ENCODE peak calls at places on chromosomes 3 and 15, in seven cellular contexts. S is neural progenitor cell, M is cardiac muscle cell, Y is GM23338, X is endodermal cell, D is neuronal stem cell, L is heart right ventricle. N is an unnamed sample.

GRCh38 chr3:8964436-8965370 is 1.4 kb upstream of the RAD18 start:
- DNase-seq in S (no peak), M (no peak), Y (peak; percentile 65), X (peak; percentile 79), D (no peak), L (no peak), N (peak; percentile 26)

GRCh38 chr3:60142009-60142408 is 1092.2 kb upstream of the CFAP20DC start:
- DNase-seq in S (no peak), M (no peak), Y (peak; percentile 16), X (no peak), D (no peak), L (no peak), N (peak; percentile 24)

GRCh38 chr15:73284073-73284472 is 84.7 kb downstream of the HCN4 start:
- DNase-seq in S (no peak), M (no peak), Y (no peak), X (no peak), D (no peak), L (no peak), N (no peak)

GRCh38 chr3:160755776-160756304 is at the start of gene PPM1L:
- DNase-seq in S (peak; percentile 89), M (peak; percentile 79), Y (peak; percentile 52), X (peak; percentile 86), D (peak; percentile 70), L (peak; percentile 42), N (no peak)

GRCh38 chr3:156390846-156391245 is 164.1 kb downstream of the SSR3 start:
- DNase-seq in S (no peak), M (no peak), Y (no peak), X (no peak), D (no peak), L (no peak), N (no peak)

GRCh38 chr15:35929740-35930444 is 383.9 kb upstream of the DPH6 start:
- DNase-seq in S (no peak), M (no peak), Y (no peak), X (no peak), D (no peak), L (no peak), N (no peak)

GRCh38 chr3:56282341-56282740 is 185.9 kb downstream of the ERC2 start:
- DNase-seq in S (no peak), M (no peak), Y (no peak), X (no peak), D (no peak), L (no peak), N (no peak)

GRCh38 chr3:44557074-44557473 is 2.1 kb downstream of the ZKSCAN7 start:
- DNase-seq in S (no peak), M (no peak), Y (no peak), X (no peak), D (no peak), L (no peak), N (no peak)

GRCh38 chr3:74021451-74021850 is 396.7 kb upstream of the PDZRN3 start:
- DNase-seq in S (no peak), M (no peak), Y (no peak), X (no peak), D (no peak), L (no peak), N (no peak)

GRCh38 chr3:60497922-60498321 is 753.3 kb downstream of the FHIT start:
- DNase-seq in S (no peak), M (peak; percentile 2), Y (no peak), X (no peak), D (no peak), L (no peak), N (no peak)

GRCh38 chr3:155712008-155712407 is 32.9 kb downstream of the PLCH1 start:
- DNase-seq in S (no peak), M (no peak), Y (no peak), X (no peak), D (no peak), L (no peak), N (no peak)

GRCh38 chr3:135009014-135009413 is 214.0 kb downstream of the EPHB1 start:
- DNase-seq in S (no peak), M (no peak), Y (no peak), X (no peak), D (no peak), L (no peak), N (peak; percentile 78)

GRCh38 chr15:90268415-90268814 is 2.9 kb downstream of the NGRN start:
- DNase-seq in S (peak; percentile 64), M (no peak), Y (peak; percentile 34), X (no peak), D (no peak), L (no peak), N (no peak)

GRCh38 chr15:62119224-62119925 is 45.7 kb downstream of the C2CD4B start:
- DNase-seq in S (no peak), M (no peak), Y (no peak), X (no peak), D (no peak), L (peak; percentile 29), N (no peak)

DNA sequence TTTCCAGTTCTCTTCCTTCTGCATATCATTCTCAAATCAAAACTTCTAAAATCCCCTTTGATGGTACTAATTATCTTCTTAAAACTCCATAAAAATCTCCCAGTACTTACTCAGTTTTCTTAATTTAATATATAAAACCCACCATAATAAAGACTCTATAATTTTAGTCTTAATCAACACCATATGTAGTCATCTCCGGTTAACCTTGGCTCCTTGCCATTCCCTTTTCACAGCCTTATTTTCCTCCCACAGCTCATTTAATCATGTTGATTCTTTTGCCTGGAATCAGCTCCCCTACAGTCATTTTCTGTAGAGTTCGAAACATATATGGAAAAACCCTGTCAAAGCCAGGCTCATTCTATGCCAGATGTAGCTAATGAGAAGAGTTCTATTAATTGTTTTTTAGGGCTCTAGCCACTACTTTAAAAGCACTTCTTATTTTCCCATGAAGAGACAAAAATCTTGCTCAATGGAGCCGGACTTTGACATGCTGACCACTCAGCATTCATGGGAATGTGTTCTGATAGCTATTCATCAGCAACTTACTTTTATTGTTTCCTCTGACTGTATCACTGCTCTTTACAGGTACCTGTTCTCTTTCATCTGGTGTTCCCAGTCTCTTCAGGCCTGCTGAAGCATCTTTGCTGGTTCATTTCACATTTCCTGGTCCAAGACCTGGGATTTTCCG is 573.3 kb downstream of the NAALADL2 start:
- DNase-seq in S (no peak), M (no peak), Y (no peak), X (no peak), D (no peak), L (peak; percentile 4), N (no peak)
- H3K27ac ChIP-seq in S (no peak overlapping the region), M (no peak overlapping the region), Y (no peak overlapping the region), X (no peak overlapping the region), D (no peak overlapping the region), L (no peak overlapping the region), N (no peak overlapping the region)

GRCh38 chr3:52039426-52039825 is 16.9 kb downstream of the DUSP7 start:
- DNase-seq in S (no peak), M (no peak), Y (no peak), X (no peak), D (no peak), L (no peak), N (no peak)
- H3K27ac ChIP-seq in S (no peak overlapping the region), M (no peak overlapping the region), Y (no peak overlapping the region), X (peak overlapping the region; percentile 84), D (no peak overlapping the region), L (peak overlapping the region; percentile 51), N (peak overlapping the region; percentile 13)

DNA sequence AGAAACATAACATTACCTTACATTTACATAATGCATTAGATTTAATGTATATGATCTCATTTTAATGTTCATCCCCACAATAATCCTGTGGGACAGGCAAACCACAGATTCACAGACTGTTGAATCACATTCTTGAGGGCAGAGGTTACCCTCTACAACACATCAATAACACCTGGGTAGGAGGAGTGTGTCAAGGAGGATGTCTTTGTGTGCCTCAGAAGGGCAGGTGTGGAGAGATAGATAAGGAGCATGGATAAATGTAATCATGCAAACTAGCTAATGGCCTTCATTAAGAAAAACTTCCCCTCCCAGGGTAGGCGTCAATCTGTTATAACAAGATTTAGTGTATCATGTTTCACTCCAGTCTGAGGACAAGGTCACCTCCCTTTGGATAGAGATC is 12.9 kb upstream of the MB21D2 start:
- DNase-seq in S (no peak), M (no peak), Y (no peak), X (peak; percentile 59), D (no peak), L (no peak), N (no peak)
- H3K27ac ChIP-seq in S (no peak overlapping the region), M (no peak overlapping the region), Y (no peak overlapping the region), X (no peak overlapping the region), D (no peak overlapping the region), L (no peak overlapping the region), N (no peak overlapping the region)

DNA sequence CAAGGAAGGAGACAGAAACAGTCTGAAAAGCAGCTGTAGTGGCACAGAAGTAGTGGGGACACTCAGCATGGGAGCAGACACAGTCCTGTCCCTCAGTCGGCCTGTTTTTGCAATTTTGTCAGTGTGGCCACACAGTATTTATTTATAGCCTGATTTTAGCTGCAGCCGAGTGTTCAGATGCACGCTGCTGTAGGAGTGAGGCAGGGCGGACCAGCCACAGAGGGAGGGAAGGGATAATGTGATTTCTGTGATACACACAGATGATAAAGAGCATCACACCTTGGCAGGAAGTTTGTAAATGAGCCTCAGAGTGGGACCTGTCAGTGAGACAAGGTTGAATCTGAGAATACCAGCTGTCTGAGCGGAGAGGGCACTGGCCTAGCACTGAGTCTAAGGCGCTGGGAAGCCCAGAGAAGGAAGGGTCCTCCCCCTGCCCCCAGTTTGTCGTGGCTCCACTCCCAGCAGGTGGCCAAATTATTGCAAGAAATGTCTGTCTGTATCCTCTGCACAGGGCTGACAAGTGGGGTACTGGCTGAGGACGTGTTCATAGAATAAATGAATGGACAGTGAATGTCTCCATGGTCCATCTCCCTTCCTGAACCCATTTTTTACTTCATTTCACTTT is 3.8 kb downstream of the PSTPIP1 start:
- DNase-seq in S (no peak), M (no peak), Y (no peak), X (no peak), D (no peak), L (no peak), N (no peak)
- H3K27ac ChIP-seq in S (no peak overlapping the region), M (no peak overlapping the region), Y (no peak overlapping the region), X (no peak overlapping the region), D (no peak overlapping the region), L (no peak overlapping the region), N (no peak overlapping the region)

DNA sequence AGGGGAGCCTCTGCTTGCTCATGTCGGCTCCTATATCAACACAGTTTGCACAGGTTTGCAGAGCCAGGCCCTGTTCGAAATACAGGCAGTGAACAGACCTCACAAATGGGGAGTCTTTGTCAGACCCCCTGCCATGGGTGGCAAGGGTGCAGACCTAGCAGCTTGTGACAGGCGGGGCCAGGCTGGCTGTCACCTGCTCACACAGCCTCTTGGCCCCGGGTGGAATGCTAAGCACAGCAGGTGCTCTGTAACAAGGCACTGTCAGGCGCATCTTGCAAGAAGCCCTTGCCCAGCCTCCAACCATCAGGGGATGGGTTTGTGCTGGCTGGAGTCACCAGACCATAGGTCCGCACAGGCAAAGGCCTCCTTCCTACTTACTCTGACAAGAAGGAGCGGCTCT is 47.3 kb downstream of the BDH1 start:
- DNase-seq in S (peak; percentile 17), M (no peak), Y (no peak), X (peak; percentile 77), D (no peak), L (no peak), N (no peak)
- H3K27ac ChIP-seq in S (no peak overlapping the region), M (no peak overlapping the region), Y (no peak overlapping the region), X (no peak overlapping the region), D (no peak overlapping the region), L (no peak overlapping the region), N (no peak overlapping the region)

GRCh38 chr3:38224357-38224756 is 41.3 kb upstream of the SLC22A13 start:
- DNase-seq in S (no peak), M (no peak), Y (no peak), X (no peak), D (no peak), L (no peak), N (no peak)
- H3K27ac ChIP-seq in S (no peak overlapping the region), M (no peak overlapping the region), Y (no peak overlapping the region), X (no peak overlapping the region), D (no peak overlapping the region), L (no peak overlapping the region), N (no peak overlapping the region)

GRCh38 chr3:24367681-24368264 is 126.9 kb downstream of the THRB start:
- DNase-seq in S (peak; percentile 22), M (no peak), Y (no peak), X (no peak), D (no peak), L (no peak), N (no peak)
- H3K27ac ChIP-seq in S (peak overlapping the region; percentile 43), M (no peak overlapping the region), Y (no peak overlapping the region), X (no peak overlapping the region), D (no peak overlapping the region), L (no peak overlapping the region), N (peak overlapping the region; percentile 52)

N was measured in esophagus muscularis mucosa.